ENCODE peak calls at places on chromosomes 2 and 18, in seven cellular contexts. One of them, this sample, is unnamed.

GRCh38 chr18:49817947-49818346 is 4.6 kb upstream of the ACAA2 start:
- DNase-seq in WTC11: no peak
- DNase-seq in choroid plexus epithelial cell: no peak
- DNase-seq in OCI-LY7: no peak
- DNase-seq in HL-60: no peak
- DNase-seq in tibial artery: no peak
- DNase-seq in bronchial epithelial cell: no peak
- DNase-seq in this sample: no peak

GRCh38 chr18:3985664-3986063 is 469.4 kb downstream of the DLGAP1 start:
- DNase-seq in WTC11: no peak
- DNase-seq in choroid plexus epithelial cell: peak
- DNase-seq in OCI-LY7: no peak
- DNase-seq in HL-60: no peak
- DNase-seq in tibial artery: no peak
- DNase-seq in bronchial epithelial cell: peak
- DNase-seq in this sample: peak

GRCh38 chr2:168160897-168161296 is 86.5 kb downstream of the STK39 start:
- DNase-seq in WTC11: no peak
- DNase-seq in choroid plexus epithelial cell: no peak
- DNase-seq in OCI-LY7: peak
- DNase-seq in HL-60: peak
- DNase-seq in tibial artery: no peak
- DNase-seq in bronchial epithelial cell: peak
- DNase-seq in this sample: peak

GRCh38 chr2:1546901-1547300 is 133.6 kb downstream of the TPO start:
- DNase-seq in WTC11: no peak
- DNase-seq in choroid plexus epithelial cell: no peak
- DNase-seq in OCI-LY7: no peak
- DNase-seq in HL-60: no peak
- DNase-seq in tibial artery: peak
- DNase-seq in bronchial epithelial cell: no peak
- DNase-seq in this sample: no peak

GRCh38 chr2:58640042-58640441 is 398.9 kb upstream of the FANCL start:
- DNase-seq in WTC11: no peak
- DNase-seq in choroid plexus epithelial cell: no peak
- DNase-seq in OCI-LY7: no peak
- DNase-seq in HL-60: no peak
- DNase-seq in tibial artery: no peak
- DNase-seq in bronchial epithelial cell: no peak
- DNase-seq in this sample: no peak

GRCh38 chr18:62324917-62325805 is at the start of gene TNFRSF11A:
- DNase-seq in WTC11: peak
- DNase-seq in choroid plexus epithelial cell: no peak
- DNase-seq in OCI-LY7: no peak
- DNase-seq in HL-60: peak
- DNase-seq in tibial artery: no peak
- DNase-seq in bronchial epithelial cell: no peak
- DNase-seq in this sample: peak

GRCh38 chr2:224909885-224910517 is 132.3 kb downstream of the DOCK10 start:
- DNase-seq in WTC11: no peak
- DNase-seq in choroid plexus epithelial cell: peak
- DNase-seq in OCI-LY7: no peak
- DNase-seq in HL-60: peak
- DNase-seq in tibial artery: peak
- DNase-seq in bronchial epithelial cell: peak
- DNase-seq in this sample: peak

GRCh38 chr2:197707316-197708213 is 2.4 kb downstream of the MARS2 start:
- DNase-seq in WTC11: no peak
- DNase-seq in choroid plexus epithelial cell: peak
- DNase-seq in OCI-LY7: peak
- DNase-seq in HL-60: peak
- DNase-seq in tibial artery: no peak
- DNase-seq in bronchial epithelial cell: peak
- DNase-seq in this sample: peak

GRCh38 chr2:25586726-25587144 is 86.6 kb downstream of the DTNB start:
- DNase-seq in WTC11: no peak
- DNase-seq in choroid plexus epithelial cell: peak
- DNase-seq in OCI-LY7: no peak
- DNase-seq in HL-60: no peak
- DNase-seq in tibial artery: no peak
- DNase-seq in bronchial epithelial cell: no peak
- DNase-seq in this sample: no peak

GRCh38 chr18:48817021-48817461 is 133.7 kb downstream of the SMAD7 start:
- DNase-seq in WTC11: peak
- DNase-seq in choroid plexus epithelial cell: no peak
- DNase-seq in OCI-LY7: no peak
- DNase-seq in HL-60: no peak
- DNase-seq in tibial artery: peak
- DNase-seq in bronchial epithelial cell: no peak
- DNase-seq in this sample: no peak

GRCh38 chr2:219010873-219011272 is 17.7 kb upstream of the CRYBA2 start:
- DNase-seq in WTC11: no peak
- DNase-seq in choroid plexus epithelial cell: no peak
- DNase-seq in OCI-LY7: no peak
- DNase-seq in HL-60: no peak
- DNase-seq in tibial artery: no peak
- DNase-seq in bronchial epithelial cell: no peak
- DNase-seq in this sample: no peak

GRCh38 chr2:160752475-160753330 is 259.1 kb upstream of the RBMS1 start:
- DNase-seq in WTC11: peak
- DNase-seq in choroid plexus epithelial cell: peak
- DNase-seq in OCI-LY7: no peak
- DNase-seq in HL-60: no peak
- DNase-seq in tibial artery: no peak
- DNase-seq in bronchial epithelial cell: peak
- DNase-seq in this sample: peak

GRCh38 chr18:75154997-75155396 is 53.9 kb downstream of the PTGR3 start:
- DNase-seq in WTC11: no peak
- DNase-seq in choroid plexus epithelial cell: no peak
- DNase-seq in OCI-LY7: no peak
- DNase-seq in HL-60: no peak
- DNase-seq in tibial artery: no peak
- DNase-seq in bronchial epithelial cell: no peak
- DNase-seq in this sample: no peak

DNA sequence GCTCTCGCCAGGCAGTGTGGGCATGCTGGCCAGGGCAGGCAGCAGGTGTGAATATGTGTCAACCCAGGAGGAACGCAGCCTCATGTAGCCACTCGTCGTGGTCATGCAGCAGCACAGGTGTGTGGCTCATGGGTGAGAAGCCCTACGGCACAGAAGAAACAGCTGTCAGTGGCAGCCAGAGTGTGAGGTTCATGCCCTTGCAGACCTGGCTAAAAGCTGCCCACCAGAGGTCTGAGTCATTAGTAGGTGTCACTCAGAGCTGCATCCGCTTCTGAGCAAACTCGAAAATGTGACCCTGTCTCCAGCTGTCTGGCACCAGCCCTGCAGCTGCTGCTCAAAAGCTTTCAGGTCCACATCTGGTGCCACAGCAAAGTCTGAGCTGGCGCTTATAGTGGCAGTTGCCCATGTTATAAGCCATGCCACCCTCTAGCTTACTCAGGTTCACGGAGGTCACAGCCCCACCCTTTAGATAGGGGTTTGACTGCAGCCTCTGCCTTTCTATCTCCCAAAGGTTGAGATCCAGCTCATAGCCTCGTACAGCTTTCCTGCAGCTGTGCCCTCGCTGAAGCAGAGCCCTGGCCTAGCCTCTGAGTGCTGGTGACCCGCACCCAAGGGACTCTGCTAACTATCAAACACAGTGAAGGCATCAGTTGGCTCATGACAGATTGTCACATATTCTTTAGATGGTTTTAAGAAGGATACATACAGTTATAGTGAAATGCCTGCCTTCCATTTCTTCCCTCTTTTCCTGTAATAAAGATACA is 195.0 kb downstream of the CCDC102B start:
- DNase-seq in WTC11: no peak
- DNase-seq in choroid plexus epithelial cell: no peak
- DNase-seq in OCI-LY7: no peak
- DNase-seq in HL-60: no peak
- DNase-seq in tibial artery: no peak
- DNase-seq in bronchial epithelial cell: no peak
- DNase-seq in this sample: no peak
- TF ChIP-seq CTCF in WTC11: no peak
- TF ChIP-seq CTCF in choroid plexus epithelial cell: no peak
- TF ChIP-seq CTCF in OCI-LY7: no peak
- TF ChIP-seq CTCF in HL-60: no peak
- TF ChIP-seq CTCF in tibial artery: no peak
- TF ChIP-seq CTCF in bronchial epithelial cell: no peak
- TF ChIP-seq CTCF in this sample: no peak

DNA sequence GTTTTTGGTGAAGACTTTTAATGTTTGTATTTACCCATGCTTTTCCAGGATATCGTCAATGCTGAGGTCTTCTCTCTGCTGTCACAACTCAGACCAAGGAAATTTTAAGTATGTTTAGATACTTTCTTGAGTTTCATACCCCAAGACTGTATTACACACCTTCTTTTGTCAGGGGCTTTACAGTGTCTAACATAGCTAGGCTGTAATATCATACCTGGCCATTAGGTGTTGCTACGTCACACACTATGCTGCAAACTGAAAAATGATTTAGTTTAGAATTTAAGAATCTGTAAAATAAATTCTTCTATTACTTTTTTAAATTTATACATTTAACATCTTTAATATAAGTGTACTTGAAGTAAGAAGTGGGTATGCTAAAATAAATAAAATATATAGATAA is 358.4 kb upstream of the NRP2 start:
- DNase-seq in WTC11: no peak
- DNase-seq in choroid plexus epithelial cell: peak
- DNase-seq in OCI-LY7: peak
- DNase-seq in HL-60: no peak
- DNase-seq in tibial artery: no peak
- DNase-seq in bronchial epithelial cell: peak
- DNase-seq in this sample: no peak
- TF ChIP-seq CTCF in WTC11: peak
- TF ChIP-seq CTCF in choroid plexus epithelial cell: peak
- TF ChIP-seq CTCF in OCI-LY7: peak
- TF ChIP-seq CTCF in HL-60: no peak
- TF ChIP-seq CTCF in tibial artery: no peak
- TF ChIP-seq CTCF in bronchial epithelial cell: peak
- TF ChIP-seq CTCF in this sample: no peak

DNA sequence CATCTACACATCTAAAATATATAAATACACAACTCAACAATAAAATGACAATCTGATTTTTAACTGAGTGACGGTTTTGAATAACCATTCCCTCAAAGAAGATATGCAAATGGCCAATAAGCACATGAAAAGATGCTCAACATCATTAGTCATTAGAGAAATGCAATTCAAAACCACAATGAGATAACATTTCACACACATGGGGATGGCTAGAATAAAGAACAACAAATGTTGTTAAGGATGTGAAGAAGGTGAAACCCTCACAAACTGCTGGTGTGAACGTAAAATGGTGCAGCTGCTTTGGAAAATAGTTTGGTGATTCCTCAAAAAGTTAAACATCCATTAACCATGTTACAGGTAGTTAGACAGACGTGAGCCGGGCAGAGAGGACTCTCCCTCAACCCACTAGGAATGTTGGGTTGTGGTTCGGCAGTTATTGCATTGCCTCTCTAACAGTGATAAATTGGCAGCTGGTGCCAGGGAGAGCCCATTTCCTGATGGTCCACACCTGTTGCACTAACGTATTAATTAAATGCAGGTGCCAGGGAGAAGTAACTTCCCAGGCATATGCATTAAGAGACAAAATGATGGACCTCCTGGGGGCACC is 22.3 kb upstream of the DUSP2 start:
- DNase-seq in WTC11: no peak
- DNase-seq in choroid plexus epithelial cell: no peak
- DNase-seq in OCI-LY7: no peak
- DNase-seq in HL-60: no peak
- DNase-seq in tibial artery: no peak
- DNase-seq in bronchial epithelial cell: no peak
- DNase-seq in this sample: no peak
- TF ChIP-seq CTCF in WTC11: no peak
- TF ChIP-seq CTCF in choroid plexus epithelial cell: no peak
- TF ChIP-seq CTCF in OCI-LY7: no peak
- TF ChIP-seq CTCF in HL-60: no peak
- TF ChIP-seq CTCF in tibial artery: no peak
- TF ChIP-seq CTCF in bronchial epithelial cell: no peak
- TF ChIP-seq CTCF in this sample: no peak

DNA sequence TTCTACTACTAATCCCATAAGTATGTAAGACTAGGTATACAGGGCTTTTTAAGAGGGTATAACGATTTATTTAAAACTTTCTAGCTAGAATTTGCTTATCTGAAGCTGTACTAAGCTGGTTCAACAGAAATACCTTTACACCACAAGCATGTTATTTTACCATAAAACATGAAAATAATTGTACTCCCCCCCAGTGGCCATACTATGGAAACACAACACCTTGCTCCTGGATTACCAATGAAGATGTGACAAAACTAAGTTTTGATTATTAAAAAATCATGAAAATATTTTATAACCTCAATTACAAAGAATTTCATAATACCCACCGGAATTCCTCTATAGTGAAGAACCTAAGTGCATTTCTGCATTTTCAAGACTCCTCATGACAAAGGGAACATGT is 27.3 kb downstream of the LPIN2 start:
- DNase-seq in WTC11: no peak
- DNase-seq in choroid plexus epithelial cell: peak
- DNase-seq in OCI-LY7: peak
- DNase-seq in HL-60: peak
- DNase-seq in tibial artery: no peak
- DNase-seq in bronchial epithelial cell: peak
- DNase-seq in this sample: peak
- TF ChIP-seq CTCF in WTC11: no peak
- TF ChIP-seq CTCF in choroid plexus epithelial cell: peak
- TF ChIP-seq CTCF in OCI-LY7: peak
- TF ChIP-seq CTCF in HL-60: peak
- TF ChIP-seq CTCF in tibial artery: peak
- TF ChIP-seq CTCF in bronchial epithelial cell: peak
- TF ChIP-seq CTCF in this sample: peak

GRCh38 chr2:213243189-213244044 is 40.8 kb upstream of the SPAG16 start:
- DNase-seq in WTC11: no peak
- DNase-seq in choroid plexus epithelial cell: no peak
- DNase-seq in OCI-LY7: peak
- DNase-seq in HL-60: no peak
- DNase-seq in tibial artery: no peak
- DNase-seq in bronchial epithelial cell: no peak
- DNase-seq in this sample: no peak
- TF ChIP-seq CTCF in WTC11: no peak
- TF ChIP-seq CTCF in choroid plexus epithelial cell: no peak
- TF ChIP-seq CTCF in OCI-LY7: no peak
- TF ChIP-seq CTCF in HL-60: no peak
- TF ChIP-seq CTCF in tibial artery: no peak
- TF ChIP-seq CTCF in bronchial epithelial cell: no peak
- TF ChIP-seq CTCF in this sample: no peak

GRCh38 chr18:50982802-50983179 is 15.0 kb downstream of the ELAC1 start:
- DNase-seq in WTC11: no peak
- DNase-seq in choroid plexus epithelial cell: peak
- DNase-seq in OCI-LY7: no peak
- DNase-seq in HL-60: no peak
- DNase-seq in tibial artery: no peak
- DNase-seq in bronchial epithelial cell: no peak
- DNase-seq in this sample: no peak
- TF ChIP-seq CTCF in WTC11: no peak
- TF ChIP-seq CTCF in choroid plexus epithelial cell: peak
- TF ChIP-seq CTCF in OCI-LY7: peak
- TF ChIP-seq CTCF in HL-60: no peak
- TF ChIP-seq CTCF in tibial artery: no peak
- TF ChIP-seq CTCF in bronchial epithelial cell: no peak
- TF ChIP-seq CTCF in this sample: no peak